ENCODE peak calls at places on chromosome 14, in seven cellular contexts. K is HepG2, T is body of pancreas, L is uterus, Z is tibial nerve, X is Peyer's patch, P is K562. Y is an unnamed sample.

GRCh38 chr14:71403673-71404072 is 496.4 kb downstream of the PCNX1 start:
- DNase-seq in P (no peak), K (peak; percentile 39), X (peak; percentile 59), Z (no peak), L (no peak), T (no peak), Y (no peak)

GRCh38 chr14:61749867-61750266 is 12.4 kb upstream of the SNAPC1 start:
- DNase-seq in Z (no peak), X (peak; percentile 66), K (peak; percentile 45), P (no peak), L (no peak), T (no peak), Y (no peak)

GRCh38 chr14:81436296-81437138 is 36.4 kb upstream of the STON2 start:
- DNase-seq in X (peak; percentile 80), L (peak; percentile 36), K (peak; percentile 54), Z (peak; percentile 60), P (peak; percentile 92), T (peak; percentile 78), Y (peak; percentile 94)

GRCh38 chr14:53233399-53233798 is 80.3 kb upstream of the DDHD1 start:
- DNase-seq in L (no peak), P (no peak), X (no peak), K (no peak), T (no peak), Z (no peak), Y (no peak)

GRCh38 chr14:22839159-22839779 is 2.9 kb downstream of the MMP14 start:
- DNase-seq in T (no peak), Z (no peak), P (no peak), X (peak; percentile 65), K (no peak), L (peak; percentile 58), Y (peak; percentile 96)

GRCh38 chr14:29222671-29223268 is 456.2 kb downstream of the FOXG1 start:
- DNase-seq in L (no peak), X (no peak), T (no peak), P (no peak), Z (no peak), K (peak; percentile 63), Y (no peak)

GRCh38 chr14:33457021-33457420 is 493.9 kb downstream of the EGLN3 start:
- DNase-seq in P (no peak), T (no peak), Z (no peak), L (no peak), X (no peak), K (no peak), Y (no peak)

GRCh38 chr14:20836668-20837338 is 34.2 kb upstream of the RNASE1 start:
- DNase-seq in Z (peak; percentile 28), X (no peak), T (peak; percentile 54), P (no peak), L (no peak), K (peak; percentile 63), Y (no peak)

GRCh38 chr14:67221248-67221981 is 19.8 kb upstream of the PALS1 start:
- DNase-seq in L (no peak), Z (no peak), X (peak; percentile 58), K (no peak), P (no peak), T (no peak), Y (no peak)

GRCh38 chr14:90301122-90301521 is 30.6 kb downstream of the NRDE2 start:
- DNase-seq in L (no peak), X (no peak), Z (no peak), P (no peak), K (no peak), T (no peak), Y (no peak)

GRCh38 chr14:74712499-74713394 is at the start of the genes AREL1 and FCF1:
- DNase-seq in P (peak; percentile 79), K (peak; percentile 90), Z (peak; percentile 87), T (peak; percentile 74), L (peak; percentile 85), X (peak; percentile 92), Y (peak; percentile 83)

GRCh38 chr14:31949709-31950108 is 127.4 kb upstream of the ARHGAP5 start:
- DNase-seq in Z (no peak), K (no peak), T (no peak), L (no peak), P (no peak), X (no peak), Y (no peak)

GRCh38 chr14:75293920-75294648 is 15.5 kb downstream of the FOS start:
- DNase-seq in P (peak; percentile 92), K (peak; percentile 91), T (peak; percentile 99), L (peak; percentile 95), X (peak; percentile 97), Z (peak; percentile 87), Y (peak; percentile 93)

GRCh38 chr14:34078117-34078743 is 127.4 kb upstream of the EGLN3 start:
- DNase-seq in Z (no peak), K (no peak), X (no peak), T (no peak), P (peak; percentile 68), L (no peak), Y (no peak)

GRCh38 chr14:49863483-49864262 is 11.1 kb upstream of the NEMF start:
- DNase-seq in T (no peak), P (peak; percentile 49), X (no peak), Z (peak; percentile 25), K (no peak), L (peak; percentile 41), Y (no peak)

GRCh38 chr14:81246561-81247270 is 26.0 kb upstream of the GTF2A1 start:
- DNase-seq in L (no peak), P (no peak), T (no peak), Z (no peak), X (no peak), K (no peak), Y (no peak)

GRCh38 chr14:26839481-26839880 is 241.6 kb upstream of the NOVA1 start:
- DNase-seq in L (no peak), K (no peak), X (no peak), T (no peak), Z (no peak), P (no peak), Y (no peak)

GRCh38 chr14:32846821-32847220 is 91.9 kb upstream of the NPAS3 start:
- DNase-seq in K (no peak), T (no peak), Z (no peak), P (no peak), X (no peak), L (no peak), Y (no peak)

GRCh38 chr14:82359201-82359600 is 825.5 kb upstream of the SEL1L start:
- DNase-seq in X (no peak), Z (no peak), P (no peak), T (no peak), K (no peak), L (no peak), Y (no peak)

GRCh38 chr14:34723867-34724266 is 9.5 kb upstream of the CFL2 start:
- DNase-seq in K (no peak), P (no peak), X (no peak), L (no peak), T (no peak), Z (no peak), Y (no peak)

GRCh38 chr14:72070458-72070857 is 138.2 kb downstream of the RGS6 start:
- DNase-seq in T (no peak), Z (no peak), K (no peak), P (no peak), L (no peak), X (no peak), Y (no peak)

GRCh38 chr14:24837280-24838046 is 203.5 kb upstream of the GZMB start:
- DNase-seq in P (no peak), T (no peak), L (no peak), X (no peak), Z (no peak), K (no peak), Y (no peak)

GRCh38 chr14:34865889-34866574 is 9.1 kb downstream of the BAZ1A start:
- DNase-seq in T (no peak), X (no peak), P (no peak), K (peak; percentile 35), Z (no peak), L (no peak), Y (no peak)

GRCh38 chr14:56490379-56490778 is 89.2 kb upstream of the TMEM260 start:
- DNase-seq in X (no peak), K (peak; percentile 29), Z (no peak), L (no peak), P (no peak), T (no peak), Y (no peak)

DNA sequence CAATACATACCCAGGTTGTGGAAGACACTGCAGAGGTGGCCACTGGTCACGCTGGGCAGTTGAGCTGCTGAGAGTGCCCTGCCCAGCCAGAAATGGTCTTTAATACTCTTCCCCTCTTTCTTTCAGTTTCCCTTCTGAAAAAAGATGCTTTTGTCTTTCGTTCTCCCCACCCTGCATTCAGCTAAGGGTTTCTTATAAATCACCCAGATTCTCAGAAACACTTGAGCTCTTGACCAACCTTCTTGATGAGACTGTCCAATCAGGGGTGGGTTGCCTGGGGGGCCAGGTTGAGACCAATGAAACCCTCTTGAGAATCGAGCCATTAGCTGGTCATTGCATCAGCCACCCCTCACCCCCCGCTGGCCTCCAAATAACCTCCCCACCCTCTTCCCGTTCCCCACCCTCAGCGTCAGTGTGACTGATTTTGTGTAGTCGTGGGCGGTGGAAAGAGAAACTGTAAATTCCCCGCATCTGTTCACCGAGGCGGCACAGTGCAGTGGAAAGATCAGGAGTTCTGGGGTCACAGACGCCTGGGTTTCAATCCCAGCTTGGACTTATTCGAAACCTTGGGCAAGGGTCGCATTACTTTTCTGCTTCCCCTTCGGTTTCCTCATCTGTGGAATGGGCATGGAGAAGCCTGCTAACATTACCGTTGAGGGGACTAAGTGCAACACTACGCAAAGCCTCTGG is 52.3 kb downstream of the SLC25A47 start:
- DNase-seq in K (peak; percentile 20), X (peak; percentile 79), P (peak; percentile 57), Z (peak; percentile 58), L (peak; percentile 76), T (peak; percentile 30), Y (peak; percentile 92)
- TF ChIP-seq POLR2A in K (no peak), X (no peak), P (peak; percentile 69), Z (no peak), L (no peak), T (no peak), Y (no peak)

GRCh38 chr14:94267352-94267751 is 25.7 kb downstream of the SERPINA10 start:
- DNase-seq in K (no peak), Z (no peak), L (no peak), P (no peak), T (no peak), X (no peak), Y (no peak)
- H3K4me3 ChIP-seq in K (no peak overlapping the region), Z (no peak overlapping the region), L (no peak overlapping the region), P (no peak overlapping the region), T (no peak overlapping the region), X (no peak overlapping the region), Y (no peak overlapping the region)

DNA sequence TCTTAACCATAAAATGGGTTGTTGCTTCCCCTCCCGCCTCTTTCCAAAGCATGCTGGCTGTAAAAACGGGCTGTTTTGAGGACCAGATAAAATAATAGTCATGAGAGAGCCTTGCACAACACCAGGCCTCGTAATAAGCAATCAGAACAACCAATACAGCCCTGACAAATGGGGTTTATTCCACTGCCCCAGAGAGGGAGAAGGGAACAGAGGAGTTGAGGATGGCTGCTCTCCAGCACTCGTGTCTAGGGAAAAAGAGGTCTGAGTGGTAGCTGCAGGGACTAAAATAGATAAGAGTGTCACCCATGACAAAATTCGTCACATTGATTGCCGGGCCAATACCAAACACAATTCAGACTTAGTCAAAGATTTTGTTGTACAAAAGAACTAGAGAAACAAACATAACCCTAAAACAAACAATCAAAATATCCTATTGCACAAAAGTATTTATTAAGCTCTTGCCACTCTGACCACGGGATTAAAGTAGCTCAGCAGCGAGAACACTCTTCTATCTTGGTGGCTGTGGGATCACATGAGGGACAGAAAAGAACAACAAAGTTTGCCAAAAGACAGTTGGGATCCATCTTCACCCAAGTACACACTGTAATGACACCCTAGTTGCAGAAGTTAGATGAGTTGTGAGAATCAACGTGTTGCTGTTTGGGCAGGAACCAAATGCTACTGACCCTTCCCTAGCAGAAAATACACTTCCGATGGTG is 188.0 kb downstream of the FOXN3 start:
- DNase-seq in L (peak; percentile 44), T (no peak), Z (no peak), X (no peak), P (no peak), K (no peak), Y (peak; percentile 46)
- TF ChIP-seq POLR2A in L (no peak), T (no peak), Z (no peak), X (no peak), P (no peak), K (no peak), Y (no peak)

GRCh38 chr14:73463411-73463810 is 5.1 kb upstream of the NUMB start:
- DNase-seq in T (peak; percentile 54), Z (peak; percentile 68), L (peak; percentile 32), X (peak; percentile 68), K (peak; percentile 56), P (no peak), Y (peak; percentile 87)
- H3K4me3 ChIP-seq in T (no peak overlapping the region), Z (no peak overlapping the region), L (no peak overlapping the region), X (peak overlapping the region; percentile 45), K (peak overlapping the region; percentile 75), P (no peak overlapping the region), Y (no peak overlapping the region)